ENCODE peak calls at places on chromosome 5, in seven cellular contexts. One of them, this sample, is unnamed.

GRCh38 chr5:127673401-127673800 is 24.5 kb downstream of the CTXN3 start:
- DNase-seq in hepatic stellate cell: no peak
- DNase-seq in ecto neural progenitor cell: no peak
- DNase-seq in right lobe of liver: no peak
- DNase-seq in GM04504: no peak
- DNase-seq in GM13977: no peak
- DNase-seq in HTR-8/SVneo: no peak
- DNase-seq in this sample: no peak

GRCh38 chr5:118554991-118555390 is 433.4 kb downstream of the DTWD2 start:
- DNase-seq in hepatic stellate cell: no peak
- DNase-seq in ecto neural progenitor cell: no peak
- DNase-seq in right lobe of liver: no peak
- DNase-seq in GM04504: no peak
- DNase-seq in GM13977: no peak
- DNase-seq in HTR-8/SVneo: no peak
- DNase-seq in this sample: no peak

GRCh38 chr5:36152324-36153298 is 700 bp downstream of the SKP2 start:
- DNase-seq in hepatic stellate cell: peak
- DNase-seq in ecto neural progenitor cell: no peak
- DNase-seq in right lobe of liver: no peak
- DNase-seq in GM04504: no peak
- DNase-seq in GM13977: peak
- DNase-seq in HTR-8/SVneo: peak
- DNase-seq in this sample: no peak

GRCh38 chr5:95856501-95856981 is 34.0 kb upstream of the GLRX start:
- DNase-seq in hepatic stellate cell: no peak
- DNase-seq in ecto neural progenitor cell: no peak
- DNase-seq in right lobe of liver: no peak
- DNase-seq in GM04504: no peak
- DNase-seq in GM13977: no peak
- DNase-seq in HTR-8/SVneo: no peak
- DNase-seq in this sample: no peak

GRCh38 chr5:84378961-84379360 is 5.7 kb downstream of the EDIL3 start:
- DNase-seq in hepatic stellate cell: peak
- DNase-seq in ecto neural progenitor cell: no peak
- DNase-seq in right lobe of liver: no peak
- DNase-seq in GM04504: no peak
- DNase-seq in GM13977: no peak
- DNase-seq in HTR-8/SVneo: no peak
- DNase-seq in this sample: no peak

GRCh38 chr5:285991-286557 is 14.6 kb downstream of the PDCD6 start:
- DNase-seq in hepatic stellate cell: no peak
- DNase-seq in ecto neural progenitor cell: no peak
- DNase-seq in right lobe of liver: no peak
- DNase-seq in GM04504: no peak
- DNase-seq in GM13977: no peak
- DNase-seq in HTR-8/SVneo: no peak
- DNase-seq in this sample: no peak

GRCh38 chr5:139141841-139142240 is 56.3 kb downstream of the SIL1 start:
- DNase-seq in hepatic stellate cell: peak
- DNase-seq in ecto neural progenitor cell: no peak
- DNase-seq in right lobe of liver: peak
- DNase-seq in GM04504: no peak
- DNase-seq in GM13977: no peak
- DNase-seq in HTR-8/SVneo: no peak
- DNase-seq in this sample: no peak

GRCh38 chr5:1251678-1252580 is 26.7 kb downstream of the SLC6A18 start:
- DNase-seq in hepatic stellate cell: no peak
- DNase-seq in ecto neural progenitor cell: no peak
- DNase-seq in right lobe of liver: no peak
- DNase-seq in GM04504: no peak
- DNase-seq in GM13977: no peak
- DNase-seq in HTR-8/SVneo: no peak
- DNase-seq in this sample: no peak

GRCh38 chr5:125798311-125798710 is 624.9 kb upstream of the GRAMD2B start:
- DNase-seq in hepatic stellate cell: no peak
- DNase-seq in ecto neural progenitor cell: no peak
- DNase-seq in right lobe of liver: no peak
- DNase-seq in GM04504: no peak
- DNase-seq in GM13977: no peak
- DNase-seq in HTR-8/SVneo: peak
- DNase-seq in this sample: no peak

GRCh38 chr5:149938791-149939358 is 5.7 kb downstream of the PDE6A start:
- DNase-seq in hepatic stellate cell: peak
- DNase-seq in ecto neural progenitor cell: no peak
- DNase-seq in right lobe of liver: no peak
- DNase-seq in GM04504: peak
- DNase-seq in GM13977: no peak
- DNase-seq in HTR-8/SVneo: peak
- DNase-seq in this sample: no peak

GRCh38 chr5:54742417-54742889 is 224.9 kb downstream of the SNX18 start:
- DNase-seq in hepatic stellate cell: peak
- DNase-seq in ecto neural progenitor cell: no peak
- DNase-seq in right lobe of liver: no peak
- DNase-seq in GM04504: no peak
- DNase-seq in GM13977: no peak
- DNase-seq in HTR-8/SVneo: peak
- DNase-seq in this sample: no peak

GRCh38 chr5:149151717-149152116 is 10.4 kb downstream of the ABLIM3 start:
- DNase-seq in hepatic stellate cell: no peak
- DNase-seq in ecto neural progenitor cell: no peak
- DNase-seq in right lobe of liver: peak
- DNase-seq in GM04504: no peak
- DNase-seq in GM13977: no peak
- DNase-seq in HTR-8/SVneo: no peak
- DNase-seq in this sample: no peak

GRCh38 chr5:57887851-57888621 is 405.4 kb upstream of the ACTBL2 start:
- DNase-seq in hepatic stellate cell: peak
- DNase-seq in ecto neural progenitor cell: peak
- DNase-seq in right lobe of liver: no peak
- DNase-seq in GM04504: no peak
- DNase-seq in GM13977: no peak
- DNase-seq in HTR-8/SVneo: peak
- DNase-seq in this sample: no peak

GRCh38 chr5:37197340-37198050 is 51.7 kb downstream of the CPLANE1 start:
- DNase-seq in hepatic stellate cell: no peak
- DNase-seq in ecto neural progenitor cell: no peak
- DNase-seq in right lobe of liver: no peak
- DNase-seq in GM04504: no peak
- DNase-seq in GM13977: peak
- DNase-seq in HTR-8/SVneo: no peak
- DNase-seq in this sample: no peak

GRCh38 chr5:27020965-27021364 is 17.4 kb downstream of the CDH9 start:
- DNase-seq in hepatic stellate cell: no peak
- DNase-seq in ecto neural progenitor cell: no peak
- DNase-seq in right lobe of liver: no peak
- DNase-seq in GM04504: no peak
- DNase-seq in GM13977: no peak
- DNase-seq in HTR-8/SVneo: peak
- DNase-seq in this sample: no peak

GRCh38 chr5:35854248-35854647 is 2.4 kb upstream of the IL7R start:
- DNase-seq in hepatic stellate cell: no peak
- DNase-seq in ecto neural progenitor cell: no peak
- DNase-seq in right lobe of liver: no peak
- DNase-seq in GM04504: no peak
- DNase-seq in GM13977: no peak
- DNase-seq in HTR-8/SVneo: no peak
- DNase-seq in this sample: no peak

GRCh38 chr5:8993031-8993430 is 552.8 kb downstream of the SEMA5A start:
- DNase-seq in hepatic stellate cell: no peak
- DNase-seq in ecto neural progenitor cell: no peak
- DNase-seq in right lobe of liver: no peak
- DNase-seq in GM04504: no peak
- DNase-seq in GM13977: no peak
- DNase-seq in HTR-8/SVneo: no peak
- DNase-seq in this sample: no peak

GRCh38 chr5:141605523-141606277 is 13.1 kb downstream of the DIAPH1 start:
- DNase-seq in hepatic stellate cell: peak
- DNase-seq in ecto neural progenitor cell: no peak
- DNase-seq in right lobe of liver: no peak
- DNase-seq in GM04504: no peak
- DNase-seq in GM13977: peak
- DNase-seq in HTR-8/SVneo: no peak
- DNase-seq in this sample: peak

GRCh38 chr5:96121362-96121761 is 159.7 kb upstream of the ELL2 start:
- DNase-seq in hepatic stellate cell: no peak
- DNase-seq in ecto neural progenitor cell: no peak
- DNase-seq in right lobe of liver: no peak
- DNase-seq in GM04504: no peak
- DNase-seq in GM13977: no peak
- DNase-seq in HTR-8/SVneo: no peak
- DNase-seq in this sample: no peak

GRCh38 chr5:72599519-72600400 is 92.5 kb upstream of the ZNF366 start:
- DNase-seq in hepatic stellate cell: no peak
- DNase-seq in ecto neural progenitor cell: no peak
- DNase-seq in right lobe of liver: no peak
- DNase-seq in GM04504: no peak
- DNase-seq in GM13977: no peak
- DNase-seq in HTR-8/SVneo: no peak
- DNase-seq in this sample: no peak

GRCh38 chr5:149254506-149254905 is 17.2 kb upstream of the AFAP1L1 start:
- DNase-seq in hepatic stellate cell: peak
- DNase-seq in ecto neural progenitor cell: no peak
- DNase-seq in right lobe of liver: no peak
- DNase-seq in GM04504: no peak
- DNase-seq in GM13977: no peak
- DNase-seq in HTR-8/SVneo: peak
- DNase-seq in this sample: no peak

GRCh38 chr5:547086-547924 is 23.1 kb upstream of the SLC9A3 start:
- DNase-seq in hepatic stellate cell: no peak
- DNase-seq in ecto neural progenitor cell: no peak
- DNase-seq in right lobe of liver: peak
- DNase-seq in GM04504: no peak
- DNase-seq in GM13977: no peak
- DNase-seq in HTR-8/SVneo: no peak
- DNase-seq in this sample: no peak

GRCh38 chr5:40932766-40933165 is 23.5 kb downstream of the C7 start:
- DNase-seq in hepatic stellate cell: no peak
- DNase-seq in ecto neural progenitor cell: no peak
- DNase-seq in right lobe of liver: no peak
- DNase-seq in GM04504: no peak
- DNase-seq in GM13977: no peak
- DNase-seq in HTR-8/SVneo: no peak
- DNase-seq in this sample: no peak

GRCh38 chr5:172245046-172245445 is 38.5 kb downstream of the UBTD2 start:
- DNase-seq in hepatic stellate cell: no peak
- DNase-seq in ecto neural progenitor cell: no peak
- DNase-seq in right lobe of liver: no peak
- DNase-seq in GM04504: no peak
- DNase-seq in GM13977: no peak
- DNase-seq in HTR-8/SVneo: no peak
- DNase-seq in this sample: no peak

GRCh38 chr5:137305971-137306592 is 193.0 kb downstream of the SPOCK1 start:
- DNase-seq in hepatic stellate cell: no peak
- DNase-seq in ecto neural progenitor cell: no peak
- DNase-seq in right lobe of liver: no peak
- DNase-seq in GM04504: no peak
- DNase-seq in GM13977: no peak
- DNase-seq in HTR-8/SVneo: no peak
- DNase-seq in this sample: no peak

GRCh38 chr5:137072376-137073174 is 426.6 kb downstream of the SPOCK1 start:
- DNase-seq in hepatic stellate cell: no peak
- DNase-seq in ecto neural progenitor cell: no peak
- DNase-seq in right lobe of liver: no peak
- DNase-seq in GM04504: peak
- DNase-seq in GM13977: no peak
- DNase-seq in HTR-8/SVneo: no peak
- DNase-seq in this sample: no peak

GRCh38 chr5:108093186-108093585 is 288.7 kb downstream of the FBXL17 start:
- DNase-seq in hepatic stellate cell: peak
- DNase-seq in ecto neural progenitor cell: no peak
- DNase-seq in right lobe of liver: no peak
- DNase-seq in GM04504: peak
- DNase-seq in GM13977: peak
- DNase-seq in HTR-8/SVneo: peak
- DNase-seq in this sample: no peak

GRCh38 chr5:109253262-109253661 is 156.5 kb downstream of the PJA2 start:
- DNase-seq in hepatic stellate cell: no peak
- DNase-seq in ecto neural progenitor cell: no peak
- DNase-seq in right lobe of liver: no peak
- DNase-seq in GM04504: no peak
- DNase-seq in GM13977: no peak
- DNase-seq in HTR-8/SVneo: no peak
- DNase-seq in this sample: no peak

GRCh38 chr5:170121321-170121720 is 15.6 kb downstream of the FOXI1 start:
- DNase-seq in hepatic stellate cell: no peak
- DNase-seq in ecto neural progenitor cell: no peak
- DNase-seq in right lobe of liver: no peak
- DNase-seq in GM04504: no peak
- DNase-seq in GM13977: no peak
- DNase-seq in HTR-8/SVneo: no peak
- DNase-seq in this sample: no peak

GRCh38 chr5:89128930-89129625 is 246.1 kb upstream of the MEF2C start:
- DNase-seq in hepatic stellate cell: no peak
- DNase-seq in ecto neural progenitor cell: no peak
- DNase-seq in right lobe of liver: no peak
- DNase-seq in GM04504: no peak
- DNase-seq in GM13977: no peak
- DNase-seq in HTR-8/SVneo: no peak
- DNase-seq in this sample: no peak

This sample was measured in stimulated activated naive B cell treated with anti-CD40 and anti-IgM and Interleukin-4, amounts not matched to agents 10 μg/mL and 1 μg/mL and 100 μg/mL, for 72 hours.